ENCODE peak calls at places on chromosomes 5 and 9, in eight cellular contexts. C is breast epithelium; Z is right lobe of liver; A is Peyer's patch; S is adrenal gland; T is CD8-positive, alpha-beta memory T cell; N is transverse colon; E is upper lobe of right lung. Y is an unnamed sample.

GRCh38 chr9:116951588-116952433 is 264.7 kb downstream of the TRIM32 start:
- DNase-seq in E (no peak), Z (no peak), N (no peak), C (no peak), A (no peak), T (no peak), S (no peak), Y (no peak)

GRCh38 chr9:83596899-83597504 is 25.9 kb upstream of the IDNK start:
- DNase-seq in S (peak; percentile 72), Z (no peak), A (no peak), E (no peak), N (peak; percentile 29), C (no peak), T (no peak), Y (no peak)

GRCh38 chr5:78907255-78907886 is 77.7 kb downstream of the ARSB start:
- DNase-seq in E (no peak), A (peak; percentile 38), N (no peak), T (no peak), C (no peak), S (no peak), Z (no peak), Y (no peak)

GRCh38 chr5:134642931-134643530 is 5.6 kb upstream of the SEC24A start:
- DNase-seq in N (no peak), E (no peak), S (no peak), A (no peak), Z (no peak), C (no peak), T (no peak), Y (no peak)

GRCh38 chr9:96417610-96418073 is 528 bp downstream of the ZNF367 start:
- DNase-seq in C (no peak), A (no peak), E (peak; percentile 74), N (peak; percentile 24), S (no peak), Z (peak; percentile 55), T (no peak), Y (no peak)

GRCh38 chr9:126945682-126946081 is 31.1 kb downstream of the RALGPS1 start:
- DNase-seq in T (no peak), Z (no peak), A (no peak), S (no peak), C (no peak), E (no peak), N (no peak), Y (no peak)

GRCh38 chr9:37083654-37084053 is 36.7 kb upstream of the ZCCHC7 start:
- DNase-seq in N (no peak), A (no peak), T (no peak), E (no peak), C (no peak), S (no peak), Z (no peak), Y (no peak)

GRCh38 chr9:111992523-111992922 is 95.9 kb downstream of the UGCG start:
- DNase-seq in Z (no peak), T (no peak), C (no peak), N (no peak), E (no peak), A (no peak), S (no peak), Y (no peak)

GRCh38 chr5:138226917-138227316 is 13.8 kb upstream of the CDC23 start:
- DNase-seq in S (no peak), Z (no peak), T (no peak), E (no peak), A (no peak), C (no peak), N (no peak), Y (no peak)

GRCh38 chr9:97704327-97704677 is 7.2 kb upstream of the XPA start:
- DNase-seq in N (no peak), Z (no peak), E (no peak), C (no peak), T (no peak), A (no peak), S (no peak), Y (no peak)

GRCh38 chr9:97398999-97399758 is 12.7 kb upstream of the TDRD7 start:
- DNase-seq in E (peak; percentile 87), C (peak; percentile 40), A (peak; percentile 59), T (peak; percentile 72), N (peak; percentile 86), S (peak; percentile 89), Z (peak; percentile 85), Y (peak; percentile 57)

GRCh38 chr5:3305432-3305831 is 290.2 kb upstream of the IRX1 start:
- DNase-seq in T (no peak), C (no peak), E (no peak), A (no peak), S (no peak), N (no peak), Z (no peak), Y (no peak)

GRCh38 chr5:139647406-139648204 is 544 bp upstream of the CXXC5 start:
- DNase-seq in C (no peak), N (no peak), E (peak; percentile 59), A (no peak), S (peak; percentile 28), T (peak; percentile 28), Z (peak; percentile 20), Y (no peak)

GRCh38 chr5:118919016-118919415 is 69.3 kb downstream of the DTWD2 start:
- DNase-seq in E (no peak), C (no peak), T (no peak), A (no peak), N (no peak), S (no peak), Z (no peak), Y (no peak)

DNA sequence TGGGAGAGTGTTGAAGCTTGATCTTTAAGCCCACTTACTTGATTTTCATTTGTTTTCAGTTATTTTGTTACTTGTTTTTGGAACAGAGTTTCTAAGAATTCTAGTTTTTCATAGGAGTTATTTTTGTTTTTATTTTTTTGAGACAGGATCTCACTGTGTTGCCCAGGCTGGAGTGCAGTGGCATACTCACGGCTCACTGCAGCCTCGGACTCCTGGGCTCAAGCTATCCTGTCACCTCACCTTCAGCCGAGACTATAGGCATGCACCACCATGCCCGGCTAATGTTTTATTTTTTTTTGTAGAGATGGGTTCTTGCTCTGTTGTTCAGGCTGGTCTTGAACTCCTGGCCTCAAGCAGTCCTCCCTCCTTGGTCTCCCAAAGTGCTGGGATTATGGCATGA is 6.3 kb downstream of the ERBIN start:
- DNase-seq in C (no peak), E (no peak), S (no peak), T (no peak), N (no peak), Z (no peak), A (no peak), Y (no peak)
- H3K9me3 ChIP-seq in C (no peaks in the 10 kb centered on the region), E (no peaks in the 10 kb centered on the region), S (no peaks in the 10 kb centered on the region), T (no peaks in the 10 kb centered on the region), N (no peaks in the 10 kb centered on the region), Z (no peaks in the 10 kb centered on the region), A (no peaks in the 10 kb centered on the region), Y (no peaks in the 10 kb centered on the region)

GRCh38 chr5:141430332-141431113 is at the start of gene PCDHGA12:
- DNase-seq in N (no peak), E (no peak), A (peak; percentile 40), C (no peak), S (peak; percentile 67), T (no peak), Z (no peak), Y (no peak)

GRCh38 chr5:141437208-141437607 is 6.9 kb downstream of the PCDHGA12 start:
- DNase-seq in Z (no peak), C (no peak), S (no peak), N (no peak), A (no peak), E (no peak), T (no peak), Y (no peak)

GRCh38 chr5:141427783-141428426 is 2.4 kb upstream of the PCDHGA12 start:
- DNase-seq in N (no peak), A (no peak), Z (no peak), T (no peak), C (no peak), S (no peak), E (no peak), Y (no peak)

GRCh38 chr5:141434006-141434405 is 3.7 kb downstream of the PCDHGA12 start:
- DNase-seq in T (no peak), E (no peak), A (no peak), N (no peak), S (no peak), Z (no peak), C (no peak), Y (no peak)

DNA sequence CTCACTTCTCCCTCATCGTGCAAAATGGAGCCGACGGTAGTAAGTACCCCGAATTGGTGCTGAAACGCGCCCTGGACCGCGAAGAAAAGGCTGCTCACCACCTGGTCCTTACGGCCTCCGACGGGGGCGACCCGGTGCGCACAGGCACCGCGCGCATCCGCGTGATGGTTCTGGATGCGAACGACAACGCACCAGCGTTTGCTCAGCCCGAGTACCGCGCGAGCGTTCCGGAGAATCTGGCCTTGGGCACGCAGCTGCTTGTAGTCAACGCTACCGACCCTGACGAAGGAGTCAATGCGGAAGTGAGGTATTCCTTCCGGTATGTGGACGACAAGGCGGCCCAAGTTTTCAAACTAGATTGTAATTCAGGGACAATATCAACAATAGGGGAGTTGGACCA is 979 bp downstream of the PCDHGA12 start:
- DNase-seq in N (no peak), E (no peak), S (no peak), C (no peak), A (no peak), T (no peak), Z (no peak), Y (no peak)
- H3K9me3 ChIP-seq in N (peaks cover 90% of the 10 kb centered on the region), E (peaks cover 32% of the 10 kb centered on the region), S (peaks cover 3% of the 10 kb centered on the region), C (peaks cover 86% of the 10 kb centered on the region), A (peaks cover 79% of the 10 kb centered on the region), T (peaks cover 9% of the 10 kb centered on the region), Z (no peaks in the 10 kb centered on the region), Y (peaks cover 8% of the 10 kb centered on the region)

DNA sequence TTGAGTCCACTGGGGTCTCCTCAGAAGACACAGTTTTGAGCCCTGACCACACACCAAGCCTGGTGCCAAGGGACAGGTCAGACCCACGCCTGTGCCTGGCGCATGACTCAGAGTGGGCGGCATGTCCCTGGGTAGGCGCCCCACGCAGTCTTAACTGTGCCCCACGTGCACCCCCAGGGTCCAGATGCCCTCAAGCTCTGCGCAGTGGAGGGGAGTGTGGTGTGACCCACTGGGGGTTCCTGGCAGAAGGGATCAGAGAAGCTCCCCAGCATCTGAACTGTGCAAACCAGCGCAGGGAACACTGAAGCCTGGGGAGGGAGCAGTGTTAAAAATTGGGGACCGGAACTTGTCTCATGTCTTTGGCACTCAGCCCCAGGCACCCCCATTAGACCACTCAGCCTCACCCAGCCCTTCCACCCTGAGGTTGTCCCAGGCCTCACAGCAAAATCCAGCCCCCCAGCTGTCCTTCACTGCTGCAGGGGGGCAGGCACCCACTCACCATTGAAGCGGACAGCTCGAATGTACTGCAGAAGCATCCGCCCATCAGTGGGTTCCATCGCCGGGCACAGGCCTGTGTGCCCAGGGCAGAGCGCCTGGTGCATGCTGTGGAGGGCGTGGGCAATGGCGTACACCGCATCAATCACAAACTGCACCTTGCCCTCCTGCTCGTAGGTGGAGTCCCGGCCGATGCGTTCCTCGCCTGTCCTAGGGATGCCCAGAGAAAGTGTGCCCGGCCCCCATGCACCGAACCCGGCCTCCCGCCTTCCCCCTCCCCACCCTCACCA is 6.5 kb downstream of the GRM6 start:
- DNase-seq in Z (no peak), S (no peak), N (no peak), E (no peak), A (no peak), T (no peak), C (no peak), Y (no peak)
- H3K9me3 ChIP-seq in Z (no peaks in the 10 kb centered on the region), S (no peaks in the 10 kb centered on the region), N (peaks cover 12% of the 10 kb centered on the region), E (no peaks in the 10 kb centered on the region), A (peaks cover 41% of the 10 kb centered on the region), T (no peaks in the 10 kb centered on the region), C (peaks cover 76% of the 10 kb centered on the region), Y (no peaks in the 10 kb centered on the region)

DNA sequence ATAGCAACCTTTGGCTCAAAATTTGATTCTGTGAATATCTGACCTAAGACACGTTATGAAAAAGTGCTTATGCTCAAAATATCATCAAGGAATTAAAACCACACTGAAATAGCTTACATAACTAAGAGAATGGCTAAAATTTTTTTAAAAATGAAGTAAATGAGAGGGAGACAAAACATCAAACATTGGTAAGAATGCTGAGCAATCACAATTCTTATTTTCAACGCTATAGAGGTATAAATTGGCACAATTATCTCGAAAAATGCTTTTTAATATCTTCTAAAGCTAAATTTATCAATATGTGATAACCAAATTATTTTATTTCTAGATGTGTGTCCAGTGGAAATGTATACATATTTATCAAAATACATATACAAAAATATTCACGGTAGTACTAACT is 381.3 kb downstream of the ANXA1 start:
- DNase-seq in E (no peak), C (no peak), T (no peak), S (no peak), N (no peak), Z (no peak), A (no peak), Y (no peak)
- H3K9me3 ChIP-seq in E (no peaks in the 10 kb centered on the region), C (no peaks in the 10 kb centered on the region), T (no peaks in the 10 kb centered on the region), S (no peaks in the 10 kb centered on the region), N (no peaks in the 10 kb centered on the region), Z (no peaks in the 10 kb centered on the region), A (no peaks in the 10 kb centered on the region), Y (no peaks in the 10 kb centered on the region)

Y was measured in T-helper 17 cell.